ENCODE peak calls at places on chromosomes 13 and 19, in four cellular contexts. C is cardiac muscle cell, M is fibroblast of lung, A is ovary. I is an unnamed sample.
A peak's percentile ranks its signal among the peaks of the same experiment; 100 is the strongest.

GRCh38 chr19:31356587-31357314 is 7.5 kb upstream of the TSHZ3 start:
- DNase-seq in M (no peak), C (peak; percentile 54), A (no peak), I (peak; percentile 36)

GRCh38 chr19:46347985-46348384 is 1.1 kb downstream of the PPP5C start:
- DNase-seq in C (no peak), A (no peak), M (no peak), I (no peak)

GRCh38 chr13:64688893-64689677 is 2541.1 kb downstream of the PCDH9 start:
- DNase-seq in M (peak; percentile 36), A (no peak), C (no peak), I (no peak)

GRCh38 chr13:77810430-77810829 is 108.2 kb downstream of the EDNRB start:
- DNase-seq in C (peak; percentile 6), M (peak; percentile 51), A (no peak), I (no peak)

GRCh38 chr19:46659151-46660007 is 1.6 kb downstream of the DACT3 start:
- DNase-seq in M (no peak), C (peak; percentile 91), A (peak; percentile 73), I (peak; percentile 10)

GRCh38 chr13:21216332-21216731 is 39.9 kb downstream of the MRPL57 start:
- DNase-seq in M (no peak), A (no peak), C (no peak), I (no peak)

GRCh38 chr19:4714016-4714415 is 9.6 kb downstream of the DPP9 start:
- DNase-seq in C (no peak), A (no peak), M (no peak), I (no peak)

GRCh38 chr19:42401365-42402303 is 11.5 kb upstream of the CNFN start:
- DNase-seq in A (peak; percentile 88), C (peak; percentile 87), M (peak; percentile 81), I (peak; percentile 83)

GRCh38 chr13:83153833-83154232 is 728.4 kb downstream of the SLITRK1 start:
- DNase-seq in M (no peak), A (no peak), C (no peak), I (no peak)

GRCh38 chr13:78977311-78977710 is 318.4 kb upstream of the OBI1 start:
- DNase-seq in M (no peak), A (no peak), C (no peak), I (no peak)
- TF ChIP-seq CTCF in M (no peak), A (no peak), C (no peak), I (no peak)

DNA sequence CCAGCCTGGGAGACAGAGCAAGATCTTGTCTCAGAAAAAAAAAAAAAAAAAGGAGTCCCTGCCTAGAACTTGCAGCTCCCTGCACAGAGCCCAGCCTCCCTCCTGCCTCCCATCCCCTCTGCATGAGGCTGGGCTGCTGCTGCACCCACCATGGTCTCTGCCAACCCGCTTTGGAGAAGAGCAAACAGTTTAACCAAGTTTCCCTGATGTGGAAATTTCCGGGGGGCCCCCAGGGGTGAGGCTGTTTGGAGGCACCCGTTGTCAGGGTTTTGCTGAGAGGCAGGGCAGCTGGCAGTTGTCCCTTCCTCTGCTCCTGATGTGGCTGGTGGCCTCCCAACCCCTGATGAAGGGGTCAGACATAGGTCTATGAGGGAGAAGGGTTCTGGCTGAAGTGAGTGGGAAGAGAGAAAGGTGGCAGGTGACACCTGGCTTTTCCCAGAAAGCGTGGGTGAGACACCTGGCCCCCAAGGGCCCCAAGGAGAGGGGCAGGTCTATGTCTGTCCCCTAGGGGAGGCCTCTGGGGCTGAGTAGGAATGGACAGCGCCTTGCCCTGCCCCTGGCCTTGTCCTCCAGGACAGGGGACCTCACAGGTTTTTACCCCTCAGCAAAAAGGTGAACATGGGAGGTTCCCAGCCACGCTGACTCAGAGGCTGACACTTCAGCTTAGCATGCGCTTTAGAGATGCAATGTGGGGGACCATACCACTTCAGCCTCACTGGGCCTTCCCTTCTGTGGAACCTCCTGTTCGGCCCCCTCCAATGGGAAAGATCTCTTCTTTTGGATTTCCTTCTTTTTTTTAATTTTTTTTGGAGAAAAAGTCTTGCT is 5.5 kb downstream of the LRP3 start:
- DNase-seq in A (no peak), M (no peak), C (no peak), I (no peak)
- TF ChIP-seq CTCF in A (no peak), M (no peak), C (no peak), I (no peak)

GRCh38 chr13:99606322-99607089 is 105.2 kb downstream of the TM9SF2 start:
- DNase-seq in M (peak; percentile 80), C (peak; percentile 91), A (peak; percentile 93), I (peak; percentile 92)
- TF ChIP-seq CTCF in M (no peak), C (no peak), A (peak; percentile 31), I (no peak)

DNA sequence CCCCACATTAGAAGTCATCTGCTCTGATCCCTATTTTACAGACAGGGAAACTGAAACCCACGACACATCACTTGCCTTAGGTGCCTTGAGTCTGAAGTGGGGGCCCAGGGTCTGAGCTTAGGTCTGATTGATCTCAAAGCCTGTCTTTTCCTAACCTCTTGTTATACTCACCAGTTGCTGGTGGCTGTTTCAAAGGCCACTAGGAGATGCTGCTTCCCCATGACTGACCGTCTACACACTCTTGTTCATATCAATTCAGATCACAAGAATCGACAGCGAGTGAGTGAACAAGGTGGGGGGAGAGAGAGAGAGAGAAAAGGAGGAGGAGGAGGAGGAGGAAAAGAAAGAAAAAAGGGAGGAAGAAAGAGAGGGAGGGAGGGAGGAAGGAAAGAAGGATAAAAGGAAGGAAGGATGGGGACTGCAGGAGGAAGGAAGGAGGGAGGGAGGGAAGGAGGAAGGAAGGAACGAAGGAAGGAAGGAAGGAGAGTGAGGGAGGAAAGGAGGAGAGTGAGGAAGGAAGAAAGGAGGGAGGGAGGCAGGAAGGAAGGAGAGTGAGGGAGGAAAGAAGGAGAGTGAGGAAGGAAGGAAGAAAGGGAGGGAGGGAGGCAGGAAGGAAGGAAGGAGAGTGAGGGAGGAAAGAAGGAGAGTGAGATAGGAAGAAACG is 3.3 kb downstream of the OR10H1 start:
- DNase-seq in M (no peak), A (no peak), C (no peak), I (no peak)
- TF ChIP-seq CTCF in M (no peak), A (no peak), C (no peak), I (peak; percentile 21)

DNA sequence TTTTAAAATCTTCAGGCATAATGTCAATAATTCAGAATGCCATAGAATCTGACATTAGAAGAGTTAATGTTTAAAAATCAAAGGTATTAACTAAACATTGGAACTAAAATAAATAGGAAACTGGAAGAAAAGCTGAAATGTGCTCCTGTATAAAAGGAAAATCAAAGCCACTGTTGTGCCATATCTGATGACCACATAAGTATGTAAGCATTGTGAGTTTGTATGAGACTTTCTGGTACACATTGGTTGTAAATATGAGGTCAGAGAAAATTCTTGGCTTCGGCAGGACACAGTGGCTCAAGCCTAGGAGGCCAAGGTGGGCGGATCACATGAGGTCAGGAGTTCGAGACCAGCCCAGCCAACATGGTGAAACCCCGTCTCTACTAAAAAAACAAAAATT is 48.3 kb upstream of the INTS6 start:
- DNase-seq in A (no peak), M (peak; percentile 33), C (no peak), I (no peak)
- TF ChIP-seq CTCF in A (no peak), M (no peak), C (no peak), I (no peak)

I was measured in body of pancreas.